ENCODE peak calls at places on chromosomes 16 and 17, in six cellular contexts. A is A549, C is HepG2, Y is K562, D is endothelial cell of umbilical vein, M is GM12878. J is an unnamed sample.
A peak's percentile ranks its signal among the peaks of the same experiment; 100 is the strongest.

GRCh38 chr16:2468142-2468724 is 2.9 kb upstream of the NTN3 start:
- DNase-seq in A (peak; percentile 23), C (no peak), Y (no peak), D (peak; percentile 14), M (no peak), J (peak; percentile 80)

GRCh38 chr16:74797414-74797813 is 22.8 kb upstream of the FA2H start:
- DNase-seq in A (no peak), C (no peak), Y (no peak), D (no peak), M (no peak), J (peak; percentile 38)

GRCh38 chr16:25052530-25052929 is 37.4 kb upstream of the ARHGAP17 start:
- DNase-seq in A (no peak), C (no peak), Y (no peak), D (no peak), M (no peak), J (peak; percentile 37)

GRCh38 chr16:5056347-5056746 is 9.4 kb downstream of the C16orf89 start:
- DNase-seq in A (no peak), C (peak; percentile 65), Y (peak; percentile 65), D (peak; percentile 24), M (no peak), J (peak; percentile 77)

GRCh38 chr17:79589669-79590270 is 21.1 kb downstream of the RBFOX3 start:
- DNase-seq in A (no peak), C (no peak), Y (no peak), D (no peak), M (no peak), J (no peak)

GRCh38 chr16:56824335-56824734 is 40.7 kb upstream of the SLC12A3 start:
- DNase-seq in A (peak; percentile 39), C (peak; percentile 53), Y (no peak), D (no peak), M (no peak), J (peak; percentile 12)

GRCh38 chr16:57755061-57755684 is 19.6 kb downstream of the KATNB1 start:
- DNase-seq in A (no peak), C (no peak), Y (no peak), D (no peak), M (no peak), J (no peak)

GRCh38 chr16:11550651-11551498 is 35.8 kb downstream of the LITAF start:
- DNase-seq in A (no peak), C (no peak), Y (no peak), D (no peak), M (no peak), J (no peak)

GRCh38 chr16:79146-80054 is 1.4 kb downstream of the MPG start:
- DNase-seq in A (no peak), C (no peak), Y (no peak), D (peak; percentile 42), M (no peak), J (peak; percentile 68)

GRCh38 chr17:70629902-70630301 is 460.6 kb downstream of the KCNJ2 start:
- DNase-seq in A (peak; percentile 24), C (no peak), Y (peak; percentile 2), D (peak; percentile 44), M (no peak), J (no peak)

GRCh38 chr17:79382313-79382712 is 228.5 kb downstream of the RBFOX3 start:
- DNase-seq in A (no peak), C (no peak), Y (no peak), D (no peak), M (no peak), J (no peak)

GRCh38 chr17:72602517-72603345 is 481.9 kb downstream of the SOX9 start:
- DNase-seq in A (peak; percentile 97), C (no peak), Y (no peak), D (no peak), M (no peak), J (peak; percentile 66)

GRCh38 chr16:53713403-53714013 is 9.6 kb downstream of the FTO start:
- DNase-seq in A (no peak), C (no peak), Y (no peak), D (no peak), M (no peak), J (no peak)

GRCh38 chr17:47895254-47895855 is 681 bp upstream of the SP2 start:
- DNase-seq in A (peak; percentile 31), C (no peak), Y (peak; percentile 57), D (no peak), M (no peak), J (peak; percentile 42)

GRCh38 chr17:64615025-64615677 is 47.0 kb downstream of the SMURF2 start:
- DNase-seq in A (no peak), C (no peak), Y (no peak), D (peak; percentile 59), M (no peak), J (no peak)

GRCh38 chr17:32914181-32914580 is 13.8 kb upstream of the TMEM98 start:
- DNase-seq in A (no peak), C (no peak), Y (no peak), D (no peak), M (no peak), J (no peak)

GRCh38 chr16:59754854-59755253 is 1020.7 kb upstream of the GOT2 start:
- DNase-seq in A (no peak), C (no peak), Y (no peak), D (no peak), M (no peak), J (no peak)

GRCh38 chr17:57256708-57257112 is 387 bp downstream of the MSI2 start:
- DNase-seq in A (no peak), C (no peak), Y (peak; percentile 51), D (peak; percentile 33), M (no peak), J (peak; percentile 46)

GRCh38 chr16:17369441-17369951 is 101.3 kb downstream of the XYLT1 start:
- DNase-seq in A (no peak), C (no peak), Y (no peak), D (peak; percentile 3), M (peak; percentile 53), J (peak; percentile 93)

GRCh38 chr17:50337956-50338355 is 8.0 kb upstream of the XYLT2 start:
- DNase-seq in A (no peak), C (no peak), Y (peak; percentile 59), D (no peak), M (no peak), J (no peak)

GRCh38 chr16:29232811-29233704 is 173.5 kb downstream of the NPIPB11 start:
- DNase-seq in A (no peak), C (no peak), Y (no peak), D (no peak), M (no peak), J (no peak)

GRCh38 chr17:45425125-45425983 is 7.3 kb downstream of the ARHGAP27 start:
- DNase-seq in A (peak; percentile 97), C (peak; percentile 99), Y (peak; percentile 77), D (no peak), M (no peak), J (peak; percentile 78)

GRCh38 chr17:14833201-14833773 is 431.8 kb downstream of the PMP22 start:
- DNase-seq in A (no peak), C (no peak), Y (no peak), D (no peak), M (no peak), J (peak; percentile 46)

GRCh38 chr17:3020381-3020780 is 43.0 kb downstream of the OR1D5 start:
- DNase-seq in A (no peak), C (no peak), Y (no peak), D (no peak), M (no peak), J (no peak)

DNA sequence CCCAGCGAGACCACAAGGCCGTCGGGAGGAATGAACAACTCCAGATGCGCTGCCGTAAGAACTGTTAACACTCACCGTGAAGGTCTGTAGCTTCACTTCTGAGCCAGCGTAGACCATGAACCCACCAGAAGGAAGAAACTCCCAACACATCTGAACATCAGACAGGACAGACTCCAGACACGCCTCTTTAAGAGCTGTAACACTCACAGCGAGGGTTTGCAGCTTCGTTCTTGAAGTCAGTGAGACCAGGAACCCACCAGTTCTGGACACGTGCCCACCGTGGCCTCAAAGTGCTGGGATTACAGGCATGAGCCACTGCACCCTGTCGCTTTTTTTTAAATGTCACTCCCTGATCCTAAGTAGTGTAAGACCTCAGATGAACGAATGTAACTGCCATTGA is 17.3 kb downstream of the KPNA2 start:
- DNase-seq in A (no peak), C (no peak), Y (no peak), D (no peak), M (no peak), J (no peak)
- TF ChIP-seq MYC in A (no peak), C (no peak), Y (no peak), D (no peak), M (no peak), J (no peak)

GRCh38 chr16:82241469-82242052 is 71.5 kb upstream of the MPHOSPH6 start:
- DNase-seq in A (no peak), C (no peak), Y (no peak), D (no peak), M (no peak), J (no peak)
- TF ChIP-seq CTCF in A (no peak), C (no peak), Y (no peak), D (no peak), M (no peak), J (no peak)

GRCh38 chr17:78146881-78147280 is 696 bp downstream of the C17orf99 start:
- DNase-seq in A (no peak), C (no peak), Y (no peak), D (no peak), M (no peak), J (no peak)

GRCh38 chr17:78146471-78146869 is 285 bp downstream of the C17orf99 start:
- DNase-seq in A (no peak), C (no peak), Y (no peak), D (no peak), M (no peak), J (no peak)

GRCh38 chr17:78143214-78144145 is 2.7 kb upstream of the C17orf99 start:
- DNase-seq in A (no peak), C (no peak), Y (no peak), D (no peak), M (no peak), J (no peak)

GRCh38 chr17:78144146-78144719 is 2.0 kb upstream of the C17orf99 start:
- DNase-seq in A (no peak), C (no peak), Y (peak; percentile 92), D (peak; percentile 79), M (no peak), J (peak; percentile 73)

DNA sequence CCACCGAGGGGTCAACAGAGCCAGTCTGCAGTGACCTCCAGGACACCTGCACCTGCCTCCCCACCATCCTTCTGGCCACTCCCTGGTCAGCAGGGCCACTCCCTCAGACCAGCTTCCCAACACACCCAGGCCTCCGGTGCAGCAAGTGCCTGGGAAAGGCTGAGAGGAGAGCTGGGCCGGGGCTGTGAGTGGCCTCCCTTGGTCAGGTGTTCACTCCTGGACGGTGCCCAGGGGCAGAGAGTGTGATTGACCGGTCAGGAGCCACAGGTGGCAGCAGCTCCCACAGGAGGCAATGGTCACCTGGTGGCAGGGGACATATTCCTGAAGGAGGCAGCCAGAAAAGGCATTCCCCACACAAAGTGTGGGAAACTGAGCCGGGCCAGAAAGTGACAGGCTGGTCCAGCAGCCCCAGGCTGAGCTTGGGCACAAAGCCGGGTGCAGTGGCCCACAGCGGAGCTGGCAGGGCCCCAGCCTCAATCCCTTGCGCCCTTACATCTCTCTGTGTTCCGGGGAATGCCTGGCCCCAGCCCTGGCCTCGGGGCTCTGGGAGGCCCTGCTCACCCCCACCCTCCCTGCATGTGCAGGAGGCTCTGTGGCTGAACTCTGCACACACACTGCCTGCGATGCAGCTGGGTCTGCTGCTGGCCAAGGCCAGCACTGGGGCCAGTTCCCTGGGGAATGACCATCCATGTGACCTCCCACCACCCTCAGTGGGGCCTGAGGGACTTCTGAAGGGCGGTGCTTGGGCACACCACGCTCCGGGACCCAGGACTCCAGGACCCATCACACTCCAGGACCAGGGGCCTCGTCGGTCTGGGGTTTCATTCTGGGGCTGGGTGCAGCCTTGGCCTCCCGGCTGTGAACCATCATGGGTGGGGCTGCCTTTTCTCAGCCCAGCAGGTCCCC is 1.2 kb upstream of the C17orf99 start:
- DNase-seq in A (no peak), C (no peak), Y (no peak), D (no peak), M (no peak), J (no peak)
- H3K4me3 ChIP-seq in A (no peak overlapping the region), C (peak overlapping the region; percentile 65), Y (no peak overlapping the region), D (no peak overlapping the region), M (no peak overlapping the region), J (no peak overlapping the region)

GRCh38 chr17:80811181-80812105 is 180.2 kb upstream of the CHMP6 start:
- DNase-seq in A (no peak), C (no peak), Y (no peak), D (no peak), M (no peak), J (peak; percentile 60)
- TF ChIP-seq MYC in A (no peak), C (no peak), Y (no peak), D (no peak), M (no peak), J (no peak)

J was measured in NB4.